ENCODE peak calls at places on chromosomes 11 and 22, in five cellular contexts. O, H, G, U and A are unnamed samples.

GRCh38 chr11:117387992-117388765 is 60.5 kb downstream of the CEP164 start:
- DNase-seq in O (no peak), H (peak; percentile 27), G (no peak), U (peak; percentile 86), A (no peak)

GRCh38 chr11:65851083-65851579 is 6.8 kb downstream of the CFL1 start:
- DNase-seq in O (no peak), H (no peak), G (no peak), U (no peak), A (peak; percentile 51)

GRCh38 chr11:68457898-68458249 is 2.7 kb upstream of the PPP6R3 start:
- DNase-seq in O (no peak), H (no peak), G (no peak), U (no peak), A (no peak)

GRCh38 chr22:29994027-29994715 is 86.1 kb upstream of the HORMAD2 start:
- DNase-seq in O (no peak), H (no peak), G (no peak), U (peak; percentile 95), A (no peak)

GRCh38 chr11:28132541-28132940 is 24.4 kb downstream of the METTL15 start:
- DNase-seq in O (no peak), H (no peak), G (no peak), U (no peak), A (no peak)

GRCh38 chr11:133403900-133404299 is 128.4 kb downstream of the OPCML start:
- DNase-seq in O (no peak), H (no peak), G (no peak), U (no peak), A (no peak)

GRCh38 chr11:927871-928270 is 2.2 kb downstream of the AP2A2 start:
- DNase-seq in O (no peak), H (no peak), G (no peak), U (no peak), A (no peak)

GRCh38 chr11:66559141-66559861 is 9.1 kb downstream of the CTSF start:
- DNase-seq in O (no peak), H (no peak), G (no peak), U (no peak), A (no peak)

GRCh38 chr22:27474711-27475547 is 326.6 kb downstream of the MN1 start:
- DNase-seq in O (no peak), H (peak; percentile 79), G (no peak), U (peak; percentile 98), A (no peak)

GRCh38 chr22:49642331-49642730 is 185.3 kb downstream of the BRD1 start:
- DNase-seq in O (no peak), H (no peak), G (no peak), U (no peak), A (no peak)

GRCh38 chr11:134988495-134988894 is 576.5 kb upstream of the B3GAT1 start:
- DNase-seq in O (no peak), H (no peak), G (no peak), U (no peak), A (peak; percentile 11)

GRCh38 chr22:43269325-43270040 is 73.7 kb downstream of the SCUBE1 start:
- DNase-seq in O (no peak), H (no peak), G (no peak), U (no peak), A (peak; percentile 35)

GRCh38 chr22:43270949-43271348 is 72.2 kb downstream of the SCUBE1 start:
- DNase-seq in O (no peak), H (no peak), G (no peak), U (no peak), A (no peak)

GRCh38 chr22:43268261-43268660 is 74.9 kb downstream of the SCUBE1 start:
- DNase-seq in O (no peak), H (no peak), G (no peak), U (no peak), A (no peak)

GRCh38 chr22:43272301-43272700 is 70.9 kb downstream of the SCUBE1 start:
- DNase-seq in O (no peak), H (no peak), G (no peak), U (peak; percentile 63), A (no peak)

DNA sequence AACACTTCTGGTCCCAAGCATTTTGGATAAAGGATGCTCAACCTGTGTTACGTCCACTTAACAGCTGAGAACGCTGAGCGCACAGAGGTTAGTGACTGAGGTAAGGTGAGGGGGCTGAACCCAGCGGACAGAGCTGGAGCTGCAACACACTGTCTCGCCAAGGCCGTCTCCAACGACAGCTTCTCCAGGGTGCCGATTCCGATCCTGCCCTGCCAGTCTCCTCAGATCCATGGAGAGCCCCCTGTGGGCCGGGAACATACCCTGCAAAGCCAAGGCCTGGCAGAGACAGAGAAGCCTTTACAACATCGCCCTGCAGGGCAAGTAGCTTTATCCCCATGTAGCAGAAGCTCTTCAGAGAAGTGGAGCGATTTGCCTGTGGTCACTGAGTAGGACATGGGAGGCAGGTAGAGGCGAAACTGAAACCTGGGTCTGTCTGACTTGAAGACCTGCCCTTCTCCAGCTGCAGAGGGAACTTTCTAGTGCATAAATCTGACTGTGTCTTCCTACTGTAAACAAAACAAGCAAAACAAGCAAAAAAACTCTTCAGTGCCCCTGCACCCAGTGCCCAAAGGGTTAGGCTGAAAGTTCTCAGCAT is 72.8 kb downstream of the SCUBE1 start:
- DNase-seq in O (no peak), H (no peak), G (no peak), U (no peak), A (peak; percentile 31)
- TF ChIP-seq CTCF in O (peak; percentile 40), H (peak; percentile 26), G (no peak), U (peak; percentile 9), A (no peak)

GRCh38 chr22:35135165-35135564 is 69.2 kb downstream of the ISX start:
- DNase-seq in O (no peak), H (no peak), G (no peak), U (no peak), A (no peak)

GRCh38 chr22:35138521-35138920 is 72.6 kb downstream of the ISX start:
- DNase-seq in O (no peak), H (no peak), G (no peak), U (no peak), A (no peak)

GRCh38 chr22:35140879-35141745 is 75.2 kb downstream of the ISX start:
- DNase-seq in O (no peak), H (no peak), G (no peak), U (no peak), A (no peak)
- TF ChIP-seq CTCF in O (peak; percentile 42), H (no peak), G (no peak), U (no peak), A (no peak)

GRCh38 chr11:43278302-43278956 is 33.4 kb upstream of the API5 start:
- DNase-seq in O (no peak), H (no peak), G (no peak), U (peak; percentile 19), A (no peak)
- TF ChIP-seq CTCF in O (peak; percentile 39), H (peak; percentile 48), G (no peak), U (peak; percentile 39), A (peak; percentile 57)

DNA sequence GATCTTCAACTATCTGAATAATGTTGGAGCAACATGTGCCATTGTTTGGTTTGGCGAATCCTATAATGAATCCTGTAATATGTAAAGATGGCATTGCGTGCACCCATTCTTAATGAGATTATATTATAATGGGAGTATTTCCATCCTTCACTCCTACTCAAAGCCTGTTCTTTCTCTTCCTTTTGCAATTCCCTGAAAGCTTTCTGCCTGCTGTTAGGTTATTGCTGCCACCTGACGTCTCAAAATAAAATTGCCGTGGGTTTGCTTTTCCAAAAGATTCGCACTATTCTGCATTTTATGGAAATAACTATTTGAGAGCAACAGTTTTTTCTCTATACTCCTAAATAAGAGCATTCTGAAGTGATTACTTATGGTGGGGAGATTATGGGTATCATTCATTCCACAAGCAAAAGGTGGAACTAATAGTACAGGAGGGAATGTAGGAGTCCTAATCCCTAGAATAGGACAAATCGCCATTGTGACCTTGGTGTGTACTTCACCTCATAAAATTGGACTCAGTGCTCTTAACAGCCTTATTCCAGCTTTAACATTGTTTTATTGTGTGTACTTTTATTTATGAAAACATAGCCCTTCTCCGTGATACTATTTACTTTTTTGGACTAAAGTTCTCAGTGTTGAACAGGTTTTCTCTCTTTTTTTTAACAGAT is 69.6 kb upstream of the ALKBH3 start:
- DNase-seq in O (no peak), H (no peak), G (no peak), U (no peak), A (no peak)
- TF ChIP-seq CTCF in O (peak; percentile 19), H (peak; percentile 54), G (peak; percentile 45), U (peak; percentile 41), A (peak; percentile 30)

GRCh38 chr11:62266558-62266957 is 3.4 kb upstream of the SCGB2A2 start:
- DNase-seq in O (no peak), H (no peak), G (no peak), U (peak; percentile 27), A (no peak)

GRCh38 chr11:62273284-62273683 is 3.3 kb downstream of the SCGB2A2 start:
- DNase-seq in O (no peak), H (no peak), G (no peak), U (no peak), A (no peak)

GRCh38 chr11:62267050-62267449 is 2.9 kb upstream of the SCGB2A2 start:
- DNase-seq in O (no peak), H (no peak), G (no peak), U (no peak), A (no peak)

GRCh38 chr11:62267576-62267975 is 2.4 kb upstream of the SCGB2A2 start:
- DNase-seq in O (no peak), H (no peak), G (no peak), U (no peak), A (no peak)

GRCh38 chr11:62269654-62270278 is at the start of gene SCGB2A2:
- DNase-seq in O (no peak), H (no peak), G (no peak), U (no peak), A (no peak)
- TF ChIP-seq CTCF in O (peak; percentile 36), H (no peak), G (no peak), U (no peak), A (peak; percentile 24)

DNA sequence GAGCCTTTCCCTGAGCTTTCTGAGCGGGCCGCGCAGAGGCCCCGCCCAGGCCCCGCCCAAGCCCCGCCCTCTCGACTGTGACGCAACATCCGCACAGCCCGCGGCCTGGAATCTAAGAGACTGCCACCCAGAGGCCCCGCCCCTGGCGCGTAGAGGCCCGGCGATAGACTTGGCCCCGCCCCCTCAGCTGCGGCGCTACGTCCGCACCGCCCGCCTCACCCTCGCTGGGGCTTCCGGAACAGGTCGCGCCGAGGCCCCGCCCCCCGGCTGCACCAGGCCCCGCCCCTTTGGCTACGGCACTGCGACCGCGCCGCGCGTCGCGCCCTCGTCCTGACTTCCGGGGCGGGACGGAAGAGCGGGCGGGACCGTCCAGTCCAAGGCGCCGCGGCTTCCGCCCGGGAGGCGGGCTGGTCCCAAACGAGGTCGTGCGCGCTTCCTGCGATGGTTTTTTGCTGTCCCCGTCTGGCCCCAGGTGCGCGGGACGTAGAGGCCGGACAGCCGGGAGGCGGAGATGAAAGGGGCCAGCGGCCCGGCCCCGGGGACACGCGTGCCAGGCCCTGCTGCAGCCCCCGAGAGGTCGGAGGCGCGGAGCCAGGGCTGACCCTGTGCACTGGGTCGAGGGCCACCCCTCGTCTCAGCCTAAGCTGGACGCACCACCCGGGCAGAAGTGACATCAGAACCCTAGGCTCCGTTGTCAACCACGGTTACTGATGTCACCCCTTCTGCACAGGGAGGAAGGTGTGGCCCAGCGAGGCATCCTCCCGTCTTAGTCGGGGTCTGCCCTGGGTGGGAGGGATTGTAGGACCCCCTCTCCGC is 59.0 kb upstream of the WNT7B start:
- DNase-seq in O (peak; percentile 100), H (peak; percentile 97), G (peak; percentile 100), U (peak; percentile 97), A (peak; percentile 99)
- TF ChIP-seq CTCF in O (no peak), H (no peak), G (no peak), U (no peak), A (no peak)

GRCh38 chr11:17392872-17393271 is 4.4 kb upstream of the KCNJ11 start:
- DNase-seq in O (no peak), H (no peak), G (no peak), U (no peak), A (no peak)
- TF ChIP-seq CTCF in O (no peak), H (no peak), G (no peak), U (no peak), A (no peak)

GRCh38 chr11:73252577-73253191 is 19.5 kb upstream of the P2RY6 start:
- DNase-seq in O (no peak), H (no peak), G (no peak), U (no peak), A (no peak)
- TF ChIP-seq CTCF in O (peak; percentile 15), H (no peak), G (no peak), U (no peak), A (peak; percentile 29)